ENCODE peak calls at places on chromosomes 4 and X, in six cellular contexts. N is right lobe of liver, F is fibroblast of mammary gland, W is BJ, S is HL-60, V is fibroblast of the aortic adventitia. K is an unnamed sample.

GRCh38 chr4:20454440-20455037 is 202.8 kb downstream of the SLIT2 start:
- DNase-seq in S (no peak), V (no peak), W (no peak), N (no peak), F (no peak), K (no peak)

GRCh38 chrX:50638123-50638522 is 167.5 kb upstream of the DGKK start:
- DNase-seq in W (no peak), N (peak), F (no peak), V (no peak), S (no peak), K (no peak)

GRCh38 chr4:188336891-188337290 is 197.7 kb downstream of the TRIML1 start:
- DNase-seq in N (no peak), S (no peak), F (no peak), V (no peak), W (no peak), K (no peak)

GRCh38 chrX:112901821-112902732 is 61.4 kb upstream of the AMOT start:
- DNase-seq in S (no peak), F (no peak), W (no peak), N (no peak), V (no peak), K (no peak)

GRCh38 chr4:7394184-7394575 is 40.5 kb downstream of the PSAPL1 start:
- DNase-seq in S (no peak), V (no peak), W (no peak), N (no peak), F (no peak), K (peak)

GRCh38 chr4:145101091-145101490 is 3.0 kb downstream of the ABCE1 start:
- DNase-seq in S (no peak), V (peak), W (no peak), N (no peak), F (peak), K (no peak)

GRCh38 chrX:153333271-153333670 is 682 bp upstream of the ZNF275 start:
- DNase-seq in V (peak), F (peak), W (peak), S (no peak), N (no peak), K (no peak)

GRCh38 chr4:159006202-159006601 is 96.7 kb upstream of the RAPGEF2 start:
- DNase-seq in W (no peak), N (no peak), F (peak), S (no peak), V (peak), K (no peak)

GRCh38 chr4:90174622-90175023 is 47.4 kb downstream of the CCSER1 start:
- DNase-seq in W (no peak), S (no peak), V (no peak), F (no peak), N (no peak), K (no peak)

GRCh38 chr4:12734586-12734985 is 749.6 kb downstream of the RAB28 start:
- DNase-seq in W (no peak), S (no peak), V (no peak), F (no peak), N (no peak), K (no peak)

GRCh38 chr4:56118845-56119244 is 170.1 kb downstream of the CEP135 start:
- DNase-seq in S (no peak), V (no peak), N (no peak), W (no peak), F (no peak), K (no peak)

GRCh38 chrX:100625985-100626491 is 10.6 kb downstream of the TSPAN6 start:
- DNase-seq in W (no peak), F (peak), N (no peak), S (no peak), V (no peak), K (no peak)

GRCh38 chr4:94304365-94304971 is 38.2 kb downstream of the HPGDS start:
- DNase-seq in N (no peak), F (peak), W (peak), V (peak), S (no peak), K (no peak)

GRCh38 chr4:182230256-182230655 is 12.9 kb upstream of the TENM3 start:
- DNase-seq in F (no peak), S (no peak), W (no peak), V (no peak), N (no peak), K (no peak)

GRCh38 chr4:102623622-102624021 is 122.5 kb downstream of the NFKB1 start:
- DNase-seq in S (no peak), F (peak), N (no peak), V (peak), W (no peak), K (no peak)

GRCh38 chr4:6372649-6373525 is 99.5 kb downstream of the PPP2R2C start:
- DNase-seq in V (peak), W (no peak), F (peak), S (no peak), N (no peak), K (no peak)

GRCh38 chr4:24888945-24889344 is 23.9 kb downstream of the CCDC149 start:
- DNase-seq in W (no peak), V (no peak), N (no peak), F (no peak), S (no peak), K (no peak)

GRCh38 chr4:156977435-156978160 is 6.0 kb upstream of the PDGFC start:
- DNase-seq in N (no peak), F (peak), W (peak), V (peak), S (no peak), K (no peak)

GRCh38 chrX:68355629-68355920 is 77.7 kb downstream of the OPHN1 start:
- DNase-seq in W (no peak), V (no peak), N (no peak), F (no peak), S (no peak), K (no peak)

GRCh38 chrX:68358679-68359078 is 74.6 kb downstream of the OPHN1 start:
- DNase-seq in F (no peak), V (peak), S (no peak), W (no peak), N (no peak), K (no peak)

GRCh38 chrX:68354869-68355628 is 78.2 kb downstream of the OPHN1 start:
- DNase-seq in W (no peak), V (peak), N (no peak), S (no peak), F (no peak), K (no peak)
- TF ChIP-seq CTCF in W (no peak), V (no peak), N (no peak), S (no peak), F (no peak), K (no peak)

DNA sequence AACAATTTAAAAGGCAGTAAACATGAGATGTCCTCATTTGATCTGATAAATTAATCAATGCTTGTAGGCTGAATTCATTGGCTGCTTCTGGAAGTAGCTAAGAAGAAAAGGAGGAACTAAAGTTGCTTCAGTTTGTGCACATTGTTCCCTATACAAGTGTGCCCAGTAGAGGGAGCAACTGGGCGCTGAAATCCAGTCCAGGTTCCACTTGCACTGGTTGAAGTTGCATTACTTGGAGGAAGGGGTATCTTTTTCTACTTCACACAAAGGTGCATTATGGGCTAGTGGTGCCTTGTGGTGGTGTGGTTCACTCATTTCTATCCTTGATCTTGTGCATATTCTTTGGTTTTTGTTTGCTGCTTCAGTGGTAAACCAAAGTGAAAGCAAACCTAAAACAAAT is 67.9 kb upstream of the SOX3 start:
- DNase-seq in S (no peak), W (no peak), F (peak), N (peak), V (peak), K (no peak)
- TF ChIP-seq CTCF in S (peak), W (peak), F (peak), N (peak), V (peak), K (peak)

GRCh38 chr4:101033986-101034385 is 313.3 kb downstream of the PPP3CA start:
- DNase-seq in N (no peak), W (no peak), S (no peak), F (no peak), V (no peak), K (no peak)
- TF ChIP-seq CTCF in N (no peak), W (no peak), S (no peak), F (no peak), V (no peak), K (no peak)

DNA sequence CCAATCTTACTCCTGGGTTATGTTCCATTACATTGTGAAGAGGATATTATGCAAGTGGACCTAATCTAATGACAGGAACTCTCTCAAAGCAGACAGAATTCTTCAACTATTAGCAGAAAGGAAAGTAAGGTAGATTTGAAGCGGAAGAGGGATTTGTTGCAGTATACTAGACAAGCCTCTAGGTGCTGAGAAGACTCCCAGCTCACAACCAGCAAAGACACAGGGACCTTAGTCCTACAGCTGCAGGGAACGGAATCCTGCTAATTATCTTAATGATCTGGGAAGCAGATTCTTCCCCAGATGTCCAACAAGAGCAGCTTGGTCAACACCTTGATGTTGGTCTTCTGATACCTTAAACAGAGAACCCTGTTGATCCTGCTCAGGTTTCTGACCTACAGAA is 73.6 kb downstream of the STK32B start:
- DNase-seq in N (no peak), S (no peak), W (no peak), V (no peak), F (no peak), K (no peak)
- TF ChIP-seq CTCF in N (no peak), S (no peak), W (no peak), V (no peak), F (no peak), K (no peak)

GRCh38 chr4:2977116-2978097 is 14.0 kb downstream of the GRK4 start:
- DNase-seq in S (no peak), N (no peak), F (peak), W (no peak), V (peak), K (no peak)

GRCh38 chr4:2982012-2982411 is 18.6 kb downstream of the GRK4 start:
- DNase-seq in N (peak), S (no peak), F (no peak), W (no peak), V (no peak), K (no peak)

DNA sequence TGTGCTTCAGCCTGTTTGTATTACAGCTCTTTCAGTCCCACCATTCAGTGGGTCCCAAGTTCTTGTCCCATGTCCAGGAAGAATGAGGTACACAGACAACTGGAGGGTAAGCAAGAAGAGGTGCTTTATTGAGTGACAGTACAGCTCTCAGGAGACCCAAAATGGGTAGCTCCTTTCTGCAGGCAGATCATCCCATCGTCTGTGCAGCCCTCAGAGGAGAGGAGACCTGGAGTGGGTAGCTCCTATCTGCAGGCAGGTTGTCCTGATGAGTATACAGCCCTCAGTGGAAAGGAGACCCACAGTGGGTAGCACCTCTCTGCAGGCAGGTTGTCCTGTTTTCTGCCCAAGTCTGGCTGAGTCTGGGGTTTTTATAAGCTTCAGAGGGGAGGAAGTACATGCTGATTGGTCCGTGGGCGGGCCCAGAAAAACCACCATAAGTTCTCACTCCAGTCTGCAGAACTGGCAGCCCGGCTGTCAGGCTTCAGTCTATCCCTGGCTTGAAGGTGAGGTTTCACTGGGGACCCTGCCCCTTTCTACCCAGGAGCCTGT is 18.0 kb downstream of the GRK4 start:
- DNase-seq in W (no peak), F (no peak), S (no peak), N (peak), V (no peak), K (no peak)
- TF ChIP-seq CTCF in W (no peak), F (no peak), S (no peak), N (no peak), V (no peak), K (no peak)

GRCh38 chr4:164023214-164023613 is 528.7 kb downstream of the TMA16 start:
- DNase-seq in F (peak), W (no peak), N (no peak), S (no peak), V (no peak), K (no peak)
- TF ChIP-seq CTCF in F (peak), W (no peak), N (no peak), S (no peak), V (no peak), K (no peak)

GRCh38 chr4:142211444-142211843 is 575.1 kb downstream of the IL15 start:
- DNase-seq in S (no peak), F (no peak), V (no peak), N (no peak), W (no peak), K (no peak)
- TF ChIP-seq CTCF in S (no peak), F (no peak), V (no peak), N (no peak), W (no peak), K (no peak)

DNA sequence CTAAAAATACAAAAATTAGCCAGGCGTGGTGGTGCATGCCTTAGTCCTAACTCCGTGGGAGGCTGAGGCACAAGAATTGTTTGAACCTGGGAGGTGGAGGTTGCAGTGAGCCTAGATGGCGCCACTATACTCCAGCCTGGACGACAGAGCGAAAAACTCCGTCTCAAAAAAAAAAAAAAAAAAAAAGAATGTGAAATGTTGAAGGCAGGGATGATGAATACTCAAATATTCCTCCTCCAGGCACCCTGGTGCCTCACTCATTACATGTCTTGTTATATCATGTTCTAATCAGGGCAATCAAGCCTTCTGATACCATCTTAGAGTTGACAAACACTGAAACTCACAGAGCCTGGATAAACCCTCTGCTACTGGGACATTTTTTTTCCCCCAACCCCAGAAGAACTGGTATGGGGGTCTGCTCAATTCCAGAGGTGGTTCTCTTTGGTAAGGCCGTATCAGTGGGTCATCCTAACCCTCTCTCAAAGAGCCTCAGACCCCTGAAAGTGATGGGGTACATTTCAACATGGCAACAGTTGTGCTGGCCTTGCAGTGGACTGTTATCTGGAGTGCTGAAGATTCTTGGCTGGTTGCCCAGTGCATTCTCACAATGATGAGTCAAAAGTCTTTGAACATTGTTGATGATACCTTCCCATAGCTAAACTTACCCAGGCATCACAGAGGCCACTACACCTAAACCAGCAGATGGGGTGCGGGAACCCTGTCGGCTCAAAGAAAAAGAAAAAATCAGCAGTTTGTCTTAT is 2.4 kb upstream of the SH3KBP1 start:
- DNase-seq in S (no peak), N (no peak), W (no peak), F (peak), V (peak), K (no peak)
- TF ChIP-seq CTCF in S (no peak), N (no peak), W (no peak), F (no peak), V (no peak), K (no peak)

DNA sequence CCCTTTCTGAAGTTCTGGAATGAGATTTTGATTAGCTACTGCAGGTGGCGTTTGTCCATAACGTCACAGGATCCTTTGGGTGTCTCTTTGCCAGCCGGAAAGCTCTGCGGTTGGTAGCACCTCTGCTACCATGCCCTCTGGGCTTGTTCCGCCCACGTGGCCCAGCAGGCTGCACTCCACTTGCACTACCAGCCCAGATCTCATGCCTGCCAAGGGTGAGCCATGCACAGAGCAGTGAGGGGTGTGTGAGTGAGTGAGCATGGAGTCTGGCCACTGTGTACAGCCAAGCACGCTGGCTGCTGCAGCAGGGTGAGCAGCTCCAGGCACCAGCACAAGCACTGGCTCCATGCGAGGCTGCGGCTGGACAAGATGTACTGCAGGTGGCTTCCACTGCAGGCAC is 6.6 kb upstream of the HNRNPD start:
- DNase-seq in N (no peak), W (no peak), S (no peak), V (no peak), F (no peak), K (no peak)
- TF ChIP-seq CTCF in N (no peak), W (no peak), S (no peak), V (no peak), F (no peak), K (no peak)